ENCODE peak calls at places on chromosomes 11 and 22, in eight cellular contexts. N is transverse colon, M is endothelial cell of umbilical vein, J is heart left ventricle, S is K562, E is stomach, A is H54, B is A549. T is an unnamed sample.

GRCh38 chr11:75286826-75287465 is 46.4 kb downstream of the TPBGL start:
- DNase-seq in M (no peak), E (no peak), A (no peak), J (no peak), N (no peak), S (no peak), B (no peak), T (no peak)

GRCh38 chr11:67563354-67564114 is 20.1 kb upstream of the GSTP1 start:
- DNase-seq in J (peak; percentile 53), M (peak; percentile 94), A (no peak), N (peak; percentile 71), E (peak; percentile 52), B (no peak), S (no peak), T (no peak)

GRCh38 chr11:57903441-57904123 is 120.1 kb upstream of the OR9Q1 start:
- DNase-seq in S (peak; percentile 67), N (peak; percentile 80), B (peak; percentile 30), A (peak; percentile 42), M (no peak), E (peak; percentile 49), J (peak; percentile 8), T (peak; percentile 83)

GRCh38 chr11:87445002-87445401 is 407.3 kb downstream of the TMEM135 start:
- DNase-seq in A (no peak), B (no peak), M (no peak), S (no peak), N (no peak), E (no peak), J (no peak), T (no peak)

GRCh38 chr11:62832346-62833234 is at the start of gene TEX54:
- DNase-seq in B (no peak), E (peak; percentile 32), N (peak; percentile 43), J (peak; percentile 22), M (no peak), A (peak; percentile 33), S (no peak), T (peak; percentile 79)

GRCh38 chr11:3156661-3157311 is 8.3 kb downstream of the OSBPL5 start:
- DNase-seq in N (no peak), J (no peak), S (no peak), A (no peak), M (no peak), E (no peak), B (no peak), T (no peak)

GRCh38 chr11:118889796-118890195 is 6.1 kb downstream of the CXCR5 start:
- DNase-seq in S (no peak), M (no peak), J (peak; percentile 65), E (no peak), B (no peak), N (no peak), A (no peak), T (peak; percentile 74)

GRCh38 chr22:24059121-24059520 is 48.0 kb downstream of the CABIN1 start:
- DNase-seq in A (peak; percentile 41), N (no peak), E (no peak), J (no peak), B (no peak), M (peak; percentile 72), S (no peak), T (no peak)

GRCh38 chr11:13535819-13536218 is 40.0 kb upstream of the PTH start:
- DNase-seq in A (no peak), N (no peak), B (no peak), S (peak; percentile 9), E (no peak), M (no peak), J (no peak), T (no peak)

GRCh38 chr11:131511794-131512193 is 141.4 kb downstream of the NTM start:
- DNase-seq in J (no peak), A (no peak), N (peak; percentile 42), B (no peak), M (no peak), S (peak; percentile 30), E (peak; percentile 69), T (no peak)

GRCh38 chr11:8527939-8528338 is 66.1 kb downstream of the STK33 start:
- DNase-seq in E (no peak), J (no peak), M (no peak), S (no peak), N (no peak), B (no peak), A (no peak), T (no peak)

GRCh38 chr11:2306971-2307732 is 5.3 kb downstream of the TSPAN32 start:
- DNase-seq in B (no peak), S (no peak), M (no peak), A (no peak), E (no peak), N (no peak), J (peak; percentile 26), T (peak; percentile 77)

GRCh38 chr11:103958475-103959215 is 77.8 kb upstream of the DDI1 start:
- DNase-seq in J (no peak), B (no peak), M (no peak), A (no peak), N (no peak), E (no peak), S (no peak), T (no peak)

GRCh38 chr11:123163621-123164020 is 31.4 kb downstream of the CLMP start:
- DNase-seq in B (no peak), M (no peak), E (no peak), J (no peak), S (no peak), A (no peak), N (no peak), T (no peak)

DNA sequence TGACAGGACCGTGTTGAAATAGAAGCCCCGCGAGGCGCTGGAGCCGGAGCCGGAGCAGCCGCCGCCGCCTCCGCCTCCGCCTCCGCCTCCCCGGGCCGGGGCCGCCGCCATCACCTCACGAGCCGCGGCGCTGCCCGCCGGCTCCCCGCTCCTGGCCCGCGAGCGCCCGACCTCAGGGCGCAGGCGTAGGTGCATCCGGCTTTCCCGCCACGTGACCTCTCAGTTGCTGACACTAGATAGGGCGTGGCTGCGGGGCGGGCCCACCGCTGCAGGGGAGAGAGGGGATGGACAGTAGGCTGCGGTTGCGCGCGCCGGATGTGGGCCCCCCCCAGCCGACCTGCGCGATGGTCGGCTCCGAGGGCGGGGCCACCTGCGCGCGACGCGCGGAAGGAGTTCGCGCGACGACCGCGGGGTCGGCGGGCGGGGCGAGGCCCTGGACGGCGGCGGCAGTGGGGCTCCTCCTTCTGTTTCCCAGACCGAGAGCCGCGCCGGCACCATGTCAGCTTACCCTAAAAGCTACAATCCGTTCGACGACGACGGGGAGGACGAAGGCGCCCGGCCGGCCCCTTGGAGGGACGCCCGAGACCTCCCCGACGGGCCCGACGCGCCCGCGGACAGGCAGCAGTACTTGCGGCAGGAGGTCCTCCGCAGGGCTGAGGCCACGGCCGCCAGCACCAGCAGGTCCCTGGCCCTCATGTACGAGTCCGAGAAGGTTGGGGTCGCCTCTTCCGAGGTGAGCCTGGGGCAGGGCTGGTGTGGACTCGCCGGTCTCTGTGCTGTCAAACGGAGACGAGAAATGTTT is at the start of the genes PI4KA and SNAP29:
- DNase-seq in B (peak; percentile 89), N (peak; percentile 99), E (peak; percentile 99), A (peak; percentile 93), M (peak; percentile 97), S (peak; percentile 100), J (peak; percentile 99), T (peak; percentile 99)
- TF ChIP-seq POLR2A in B (peak; percentile 37), N (peak; percentile 80), E (no peak), A (peak; percentile 47), M (no peak), S (no peak), J (no peak), T (peak; percentile 78)

DNA sequence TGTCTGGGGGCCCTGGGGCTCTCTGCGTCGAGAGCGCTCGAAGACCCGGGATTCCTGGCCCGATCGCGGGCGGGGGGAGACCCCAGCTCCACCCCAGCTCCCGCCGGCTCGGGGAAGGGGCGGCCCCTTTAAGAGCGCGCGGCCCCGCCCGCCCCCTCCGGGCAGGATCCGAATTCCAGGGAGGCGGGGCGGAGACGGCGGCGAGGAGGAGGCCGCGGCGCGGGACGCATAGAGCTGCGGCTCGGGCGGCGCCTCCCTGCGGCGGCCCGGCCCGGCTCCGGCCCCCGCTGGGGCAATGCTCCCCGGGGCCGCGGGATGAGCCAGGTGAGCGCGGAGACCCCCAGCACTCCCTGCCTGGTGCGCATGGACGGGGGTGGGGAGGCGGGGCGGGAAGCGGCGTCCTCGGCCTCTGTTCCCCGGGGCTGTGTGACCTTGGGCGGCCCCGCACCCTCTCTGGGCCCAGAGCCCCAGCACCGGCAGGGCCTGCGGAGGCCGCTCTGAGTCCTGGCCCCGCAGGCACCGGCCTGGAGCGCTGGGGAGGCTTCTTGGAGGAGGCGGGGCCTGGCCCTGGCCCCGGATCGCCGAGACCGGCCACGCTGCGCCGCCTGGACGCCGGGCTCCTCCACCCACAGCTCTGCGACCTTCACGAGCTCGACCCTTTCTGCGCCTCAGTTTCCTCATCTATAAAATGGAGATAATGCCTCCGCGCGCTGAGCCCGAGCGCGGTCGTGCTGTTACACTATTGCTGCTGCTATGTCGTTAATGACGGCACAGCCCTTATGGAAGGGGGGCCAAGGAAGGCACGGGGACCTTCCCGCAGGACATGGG is 594 bp downstream of the GAS2L1 start:
- DNase-seq in B (peak; percentile 50), E (peak; percentile 83), N (peak; percentile 85), S (peak; percentile 81), M (peak; percentile 71), J (peak; percentile 88), A (peak; percentile 62), T (peak; percentile 88)
- TF ChIP-seq POLR2A in B (peak; percentile 38), E (no peak), N (no peak), S (no peak), M (peak; percentile 51), J (peak; percentile 34), A (peak; percentile 68), T (peak; percentile 39)

DNA sequence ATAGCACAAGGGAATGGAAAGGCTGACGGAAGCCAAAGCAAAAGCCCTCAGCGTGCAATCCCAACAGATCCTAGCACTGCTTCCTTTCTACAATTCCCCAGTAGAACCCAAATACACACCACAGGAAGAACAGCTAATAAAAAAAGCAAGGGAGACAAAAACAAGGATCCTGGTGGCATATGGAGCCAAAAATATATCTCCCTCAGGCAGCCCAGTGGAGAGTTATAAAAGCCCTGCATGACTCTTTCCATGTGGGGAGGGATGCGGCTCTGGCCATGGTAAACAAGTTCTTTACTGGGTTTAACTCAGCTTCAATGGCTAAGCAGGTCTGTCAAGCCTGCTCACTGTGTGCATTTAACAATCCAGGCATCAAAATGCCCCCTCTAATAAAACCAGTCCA is 88.1 kb downstream of the PIWIL4 start:
- DNase-seq in N (no peak), A (no peak), B (no peak), M (no peak), E (no peak), J (no peak), S (no peak), T (no peak)
- TF ChIP-seq POLR2A in N (no peak), A (no peak), B (no peak), M (no peak), E (no peak), J (no peak), S (no peak), T (no peak)

DNA sequence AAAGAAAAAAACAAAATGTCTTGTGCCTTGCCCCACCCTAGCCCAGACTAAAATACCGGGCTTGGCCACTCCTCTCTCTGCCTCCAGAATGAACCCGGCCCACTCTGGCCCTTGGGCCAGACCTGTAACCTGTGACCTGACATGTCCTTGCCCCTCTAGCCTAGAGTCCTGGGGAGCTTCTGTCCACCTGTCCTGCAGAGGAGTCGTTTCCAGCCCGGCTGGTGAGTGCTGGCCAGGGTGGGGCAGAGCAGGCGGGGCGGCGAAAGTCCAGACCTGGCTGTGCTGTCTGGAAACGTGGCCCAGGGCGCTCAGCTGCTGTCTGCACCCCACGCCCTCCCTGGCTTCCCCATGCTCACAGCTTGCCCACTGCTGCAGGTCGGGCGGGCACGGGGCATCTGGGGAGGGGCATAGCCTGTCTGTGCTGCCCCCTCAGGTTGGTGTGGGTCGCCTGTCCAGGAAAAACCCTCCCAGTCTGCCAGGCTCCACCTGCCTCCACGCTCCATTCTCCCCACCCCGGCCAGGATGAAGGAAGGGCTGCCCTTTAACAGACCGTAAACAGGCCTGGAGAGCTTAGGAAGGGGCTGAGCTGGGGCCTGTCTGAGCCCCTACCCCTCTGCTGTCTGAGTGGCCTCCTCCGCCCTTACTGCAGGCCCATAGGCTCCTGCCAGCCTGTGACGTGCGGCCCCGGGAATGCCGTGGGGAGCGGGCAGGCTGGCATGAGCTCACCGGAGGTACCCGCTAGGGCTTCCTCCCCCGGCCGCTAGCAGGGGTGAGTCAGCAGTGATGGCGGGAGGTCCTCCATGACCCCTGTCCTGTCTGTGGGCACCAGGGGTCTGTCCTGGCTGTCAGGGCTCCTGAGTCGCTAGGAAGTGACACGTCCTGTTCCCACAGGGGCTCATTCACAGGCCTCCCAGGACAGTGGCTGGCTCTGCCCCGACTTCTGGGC is 1.9 kb downstream of the CD151 start:
- DNase-seq in B (peak; percentile 81), M (peak; percentile 93), J (peak; percentile 88), A (peak; percentile 94), E (peak; percentile 80), S (no peak), N (peak; percentile 86), T (no peak)
- TF ChIP-seq POLR2A in B (peak; percentile 6), M (peak; percentile 76), J (no peak), A (peak; percentile 29), E (no peak), S (no peak), N (peak; percentile 54), T (no peak)